ENCODE peak calls at places on chromosomes 5 and 9, in eight cellular contexts. One of them, this sample, is unnamed. For H3K4me1, the result is how much of the 10 kb centered on the place peaks cover.

GRCh38 chr5:151627650-151628049 is 36.5 kb upstream of the FAT2 start:
- DNase-seq in heart right ventricle: no peak
- DNase-seq in A549: no peak
- DNase-seq in psoas muscle: no peak
- DNase-seq in Caco-2: no peak
- DNase-seq in endodermal cell: no peak
- DNase-seq in neural progenitor cell: no peak
- DNase-seq in ovary: no peak
- DNase-seq in this sample: no peak

GRCh38 chr9:70229026-70229425 is 29.8 kb upstream of the SMC5 start:
- DNase-seq in psoas muscle: no peak
- DNase-seq in heart right ventricle: peak
- DNase-seq in ovary: peak
- DNase-seq in A549: no peak
- DNase-seq in endodermal cell: no peak
- DNase-seq in neural progenitor cell: peak
- DNase-seq in Caco-2: no peak
- DNase-seq in this sample: no peak

GRCh38 chr9:128068656-128069221 is 707 bp downstream of the SLC25A25 start:
- DNase-seq in psoas muscle: no peak
- DNase-seq in endodermal cell: no peak
- DNase-seq in heart right ventricle: no peak
- DNase-seq in A549: no peak
- DNase-seq in ovary: peak
- DNase-seq in Caco-2: no peak
- DNase-seq in neural progenitor cell: no peak
- DNase-seq in this sample: no peak

GRCh38 chr5:5418006-5418405 is 4.5 kb upstream of the ICE1 start:
- DNase-seq in A549: no peak
- DNase-seq in neural progenitor cell: no peak
- DNase-seq in Caco-2: no peak
- DNase-seq in ovary: no peak
- DNase-seq in endodermal cell: no peak
- DNase-seq in psoas muscle: no peak
- DNase-seq in heart right ventricle: no peak
- DNase-seq in this sample: no peak

GRCh38 chr5:139387611-139388197 is 2.0 kb downstream of the MZB1 start:
- DNase-seq in neural progenitor cell: no peak
- DNase-seq in endodermal cell: peak
- DNase-seq in ovary: no peak
- DNase-seq in Caco-2: no peak
- DNase-seq in psoas muscle: no peak
- DNase-seq in heart right ventricle: no peak
- DNase-seq in A549: no peak
- DNase-seq in this sample: no peak

GRCh38 chr5:141812512-141812911 is 65.7 kb downstream of the PCDH1 start:
- DNase-seq in Caco-2: no peak
- DNase-seq in neural progenitor cell: no peak
- DNase-seq in ovary: no peak
- DNase-seq in psoas muscle: no peak
- DNase-seq in A549: no peak
- DNase-seq in endodermal cell: no peak
- DNase-seq in heart right ventricle: no peak
- DNase-seq in this sample: no peak

GRCh38 chr5:179559280-179560252 is 9.2 kb downstream of the RUFY1 start:
- DNase-seq in A549: peak
- DNase-seq in psoas muscle: peak
- DNase-seq in endodermal cell: peak
- DNase-seq in Caco-2: peak
- DNase-seq in neural progenitor cell: peak
- DNase-seq in ovary: peak
- DNase-seq in heart right ventricle: peak
- DNase-seq in this sample: peak

GRCh38 chr5:134252671-134253070 is 26.8 kb upstream of the PPP2CA start:
- DNase-seq in Caco-2: no peak
- DNase-seq in endodermal cell: no peak
- DNase-seq in psoas muscle: no peak
- DNase-seq in neural progenitor cell: no peak
- DNase-seq in heart right ventricle: no peak
- DNase-seq in A549: peak
- DNase-seq in ovary: no peak
- DNase-seq in this sample: no peak

GRCh38 chr5:132434391-132434790 is 56.2 kb downstream of the IRF1 start:
- DNase-seq in A549: no peak
- DNase-seq in ovary: peak
- DNase-seq in Caco-2: no peak
- DNase-seq in heart right ventricle: no peak
- DNase-seq in neural progenitor cell: no peak
- DNase-seq in psoas muscle: no peak
- DNase-seq in endodermal cell: no peak
- DNase-seq in this sample: no peak

GRCh38 chr9:532707-533106 is 308.8 kb upstream of the DMRT1 start:
- DNase-seq in psoas muscle: no peak
- DNase-seq in neural progenitor cell: no peak
- DNase-seq in endodermal cell: no peak
- DNase-seq in heart right ventricle: no peak
- DNase-seq in ovary: no peak
- DNase-seq in Caco-2: no peak
- DNase-seq in A549: no peak
- DNase-seq in this sample: no peak

GRCh38 chr9:94623253-94623652 is 16.1 kb downstream of the FBP1 start:
- DNase-seq in ovary: no peak
- DNase-seq in A549: peak
- DNase-seq in Caco-2: peak
- DNase-seq in heart right ventricle: no peak
- DNase-seq in endodermal cell: peak
- DNase-seq in psoas muscle: peak
- DNase-seq in neural progenitor cell: peak
- DNase-seq in this sample: no peak

GRCh38 chr9:129111762-129112151 is 542 bp downstream of the PTPA start:
- DNase-seq in A549: peak
- DNase-seq in psoas muscle: peak
- DNase-seq in endodermal cell: peak
- DNase-seq in ovary: peak
- DNase-seq in heart right ventricle: peak
- DNase-seq in neural progenitor cell: peak
- DNase-seq in Caco-2: no peak
- DNase-seq in this sample: peak

GRCh38 chr9:133539434-133539833 is 4.9 kb downstream of the ADAMTSL2 start:
- DNase-seq in Caco-2: no peak
- DNase-seq in endodermal cell: no peak
- DNase-seq in heart right ventricle: peak
- DNase-seq in neural progenitor cell: peak
- DNase-seq in psoas muscle: peak
- DNase-seq in A549: no peak
- DNase-seq in ovary: no peak
- DNase-seq in this sample: no peak

GRCh38 chr5:148828461-148829247 is 2.2 kb downstream of the ADRB2 start:
- DNase-seq in ovary: no peak
- DNase-seq in endodermal cell: no peak
- DNase-seq in neural progenitor cell: no peak
- DNase-seq in Caco-2: no peak
- DNase-seq in psoas muscle: no peak
- DNase-seq in heart right ventricle: no peak
- DNase-seq in A549: no peak
- DNase-seq in this sample: no peak

GRCh38 chr5:38079625-38080402 is 178.5 kb upstream of the EGFLAM start:
- DNase-seq in ovary: no peak
- DNase-seq in heart right ventricle: no peak
- DNase-seq in Caco-2: no peak
- DNase-seq in endodermal cell: no peak
- DNase-seq in A549: no peak
- DNase-seq in psoas muscle: no peak
- DNase-seq in neural progenitor cell: no peak
- DNase-seq in this sample: no peak

GRCh38 chr9:95499847-95500246 is 16.9 kb downstream of the PTCH1 start:
- DNase-seq in Caco-2: peak
- DNase-seq in endodermal cell: no peak
- DNase-seq in ovary: no peak
- DNase-seq in heart right ventricle: no peak
- DNase-seq in psoas muscle: no peak
- DNase-seq in A549: no peak
- DNase-seq in neural progenitor cell: no peak
- DNase-seq in this sample: no peak

GRCh38 chr5:149724884-149725283 is 5.2 kb upstream of the PPARGC1B start:
- DNase-seq in psoas muscle: no peak
- DNase-seq in endodermal cell: no peak
- DNase-seq in ovary: no peak
- DNase-seq in A549: no peak
- DNase-seq in Caco-2: no peak
- DNase-seq in neural progenitor cell: no peak
- DNase-seq in heart right ventricle: no peak
- DNase-seq in this sample: no peak

GRCh38 chr5:149459891-149460290 is 80.8 kb upstream of the IL17B start:
- DNase-seq in heart right ventricle: no peak
- DNase-seq in A549: no peak
- DNase-seq in endodermal cell: no peak
- DNase-seq in Caco-2: no peak
- DNase-seq in neural progenitor cell: no peak
- DNase-seq in ovary: no peak
- DNase-seq in psoas muscle: no peak
- DNase-seq in this sample: no peak

GRCh38 chr9:33923998-33924701 is 107.2 kb downstream of the UBE2R2 start:
- DNase-seq in A549: no peak
- DNase-seq in heart right ventricle: no peak
- DNase-seq in neural progenitor cell: no peak
- DNase-seq in psoas muscle: peak
- DNase-seq in endodermal cell: peak
- DNase-seq in Caco-2: no peak
- DNase-seq in ovary: no peak
- DNase-seq in this sample: no peak

GRCh38 chr5:180673371-180674252 is 24.2 kb upstream of the FLT4 start:
- DNase-seq in neural progenitor cell: peak
- DNase-seq in endodermal cell: peak
- DNase-seq in Caco-2: no peak
- DNase-seq in heart right ventricle: no peak
- DNase-seq in A549: no peak
- DNase-seq in psoas muscle: no peak
- DNase-seq in ovary: no peak
- DNase-seq in this sample: no peak

GRCh38 chr5:16727937-16728336 is 111.1 kb upstream of the RETREG1 start:
- DNase-seq in heart right ventricle: peak
- DNase-seq in endodermal cell: no peak
- DNase-seq in psoas muscle: no peak
- DNase-seq in A549: no peak
- DNase-seq in ovary: no peak
- DNase-seq in neural progenitor cell: no peak
- DNase-seq in Caco-2: no peak
- DNase-seq in this sample: no peak

DNA sequence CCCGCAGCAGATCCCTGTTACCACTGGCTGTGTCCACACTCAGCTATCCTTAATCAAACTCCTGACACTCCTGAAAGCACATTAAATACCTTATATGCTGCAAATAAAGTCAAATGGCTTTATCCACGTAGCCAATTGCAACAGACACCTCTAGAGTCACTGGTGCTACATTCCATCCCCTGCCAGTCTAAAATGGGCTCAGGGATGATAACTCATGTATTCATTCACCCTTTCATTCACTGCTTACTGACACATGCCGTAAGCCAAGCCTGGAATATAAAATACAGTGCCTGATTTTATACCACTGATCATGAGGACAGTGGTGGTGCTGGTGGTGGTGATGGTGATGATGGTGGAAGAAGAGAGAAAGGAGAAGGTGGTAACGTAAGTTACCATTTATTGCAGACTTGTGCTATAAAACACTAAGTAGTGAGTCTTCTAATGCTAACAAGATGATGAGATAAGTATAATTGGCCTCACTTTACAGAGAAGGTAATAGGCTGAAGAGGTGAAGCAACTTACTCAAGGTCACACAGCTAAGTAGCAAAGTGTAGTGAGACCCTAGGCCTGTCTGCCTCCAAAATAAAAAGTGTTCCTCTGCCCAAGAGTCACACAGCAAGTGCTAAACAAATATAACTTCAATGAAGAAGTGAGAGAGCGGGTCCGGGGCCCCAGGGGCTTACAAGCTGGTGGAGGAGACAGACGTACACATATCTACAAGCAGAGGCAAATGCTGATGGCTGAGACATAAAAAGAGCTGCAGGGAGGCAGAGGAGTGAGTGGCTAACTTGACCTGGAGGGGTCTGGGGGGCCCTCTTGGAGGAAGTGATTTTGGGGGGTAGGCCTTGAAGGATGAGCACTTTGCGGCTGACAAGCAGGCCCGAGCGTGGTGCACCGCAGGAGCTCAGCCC is 1.2 kb downstream of the TTLL11 start:
- DNase-seq in A549: no peak
- DNase-seq in endodermal cell: no peak
- DNase-seq in Caco-2: no peak
- DNase-seq in psoas muscle: no peak
- DNase-seq in ovary: no peak
- DNase-seq in heart right ventricle: no peak
- DNase-seq in neural progenitor cell: no peak
- DNase-seq in this sample: peak
- H3K4me1 ChIP-seq in A549: under half
- H3K4me1 ChIP-seq in endodermal cell: under half
- H3K4me1 ChIP-seq in Caco-2: under half
- H3K4me1 ChIP-seq in psoas muscle: under half
- H3K4me1 ChIP-seq in ovary: under half
- H3K4me1 ChIP-seq in heart right ventricle: under half
- H3K4me1 ChIP-seq in neural progenitor cell: under half
- H3K4me1 ChIP-seq in this sample: under half

GRCh38 chr9:91896513-91897121 is 53.4 kb downstream of the ROR2 start:
- DNase-seq in psoas muscle: no peak
- DNase-seq in endodermal cell: no peak
- DNase-seq in A549: no peak
- DNase-seq in heart right ventricle: peak
- DNase-seq in Caco-2: no peak
- DNase-seq in ovary: peak
- DNase-seq in neural progenitor cell: peak
- DNase-seq in this sample: no peak
- H3K4me1 ChIP-seq in psoas muscle: under half
- H3K4me1 ChIP-seq in endodermal cell: under half
- H3K4me1 ChIP-seq in A549: under half
- H3K4me1 ChIP-seq in heart right ventricle: under half
- H3K4me1 ChIP-seq in Caco-2: under half
- H3K4me1 ChIP-seq in ovary: under half
- H3K4me1 ChIP-seq in neural progenitor cell: under half
- H3K4me1 ChIP-seq in this sample: half or more

GRCh38 chr5:172554562-172554961 is 86.5 kb upstream of the NEURL1B start:
- DNase-seq in Caco-2: no peak
- DNase-seq in endodermal cell: no peak
- DNase-seq in ovary: no peak
- DNase-seq in A549: no peak
- DNase-seq in heart right ventricle: no peak
- DNase-seq in neural progenitor cell: no peak
- DNase-seq in psoas muscle: no peak
- DNase-seq in this sample: no peak
- H3K4me1 ChIP-seq in Caco-2: under half
- H3K4me1 ChIP-seq in endodermal cell: under half
- H3K4me1 ChIP-seq in ovary: under half
- H3K4me1 ChIP-seq in A549: under half
- H3K4me1 ChIP-seq in heart right ventricle: under half
- H3K4me1 ChIP-seq in neural progenitor cell: under half
- H3K4me1 ChIP-seq in psoas muscle: under half
- H3K4me1 ChIP-seq in this sample: under half

DNA sequence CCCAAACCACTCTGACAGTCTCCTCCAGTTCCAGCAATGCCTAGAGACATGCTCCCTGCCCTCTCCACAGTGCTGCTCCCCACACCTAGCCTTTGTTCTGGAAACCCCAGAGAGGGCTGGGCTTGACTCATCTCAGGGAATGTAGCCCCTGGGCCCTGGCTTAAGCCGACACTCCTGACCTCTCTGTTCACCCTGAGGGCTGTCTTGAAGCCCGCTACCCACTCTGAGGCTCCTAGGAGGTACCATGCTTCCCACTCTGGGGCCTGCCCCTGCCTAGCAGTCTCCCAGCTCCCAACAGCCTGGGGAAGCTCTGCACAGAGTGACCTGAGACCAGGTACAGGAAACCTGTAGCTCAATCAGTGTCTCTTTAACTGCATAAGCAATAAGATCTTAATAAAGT is 4.0 kb downstream of the SLC35A4 start:
- DNase-seq in neural progenitor cell: no peak
- DNase-seq in psoas muscle: no peak
- DNase-seq in heart right ventricle: no peak
- DNase-seq in A549: no peak
- DNase-seq in ovary: no peak
- DNase-seq in Caco-2: no peak
- DNase-seq in endodermal cell: no peak
- DNase-seq in this sample: no peak
- H3K4me1 ChIP-seq in neural progenitor cell: under half
- H3K4me1 ChIP-seq in psoas muscle: half or more
- H3K4me1 ChIP-seq in heart right ventricle: under half
- H3K4me1 ChIP-seq in A549: under half
- H3K4me1 ChIP-seq in ovary: under half
- H3K4me1 ChIP-seq in Caco-2: under half
- H3K4me1 ChIP-seq in endodermal cell: under half
- H3K4me1 ChIP-seq in this sample: under half